ENCODE peak calls at places on chromosomes 7 and 10, in seven cellular contexts. R is stimulated activated CD8-positive, alpha-beta memory T cell treated with anti-CD3 and anti-CD28 coated beads, Interleukin-12 subunit alpha, Interleukin-12 subunit beta, amount 100 ng/mL, for 1 hour; D is ovary; A is stimulated activated CD4-positive, alpha-beta T cell treated with anti-CD3 and anti-CD28 coated beads, Interleukin-15, amount 100 ng/mL, for 24 hours; B is effector memory CD8-positive, alpha-beta T cell; W is fibroblast of the conjunctiva; C is NCI-H1105. Q is an unnamed sample.

GRCh38 chr7:137343483-137343841 is at the start of gene PTN:
- DNase-seq in D (peak; percentile 13), A (no peak), R (no peak), B (no peak), C (peak; percentile 64), W (no peak), Q (no peak)

GRCh38 chr10:90652519-90652918 is 205.3 kb downstream of the HTR7 start:
- DNase-seq in D (no peak), W (no peak), C (no peak), A (no peak), R (no peak), B (no peak), Q (no peak)

GRCh38 chr7:47320296-47320695 is 261.6 kb downstream of the TNS3 start:
- DNase-seq in D (no peak), R (no peak), B (no peak), A (no peak), W (no peak), C (no peak), Q (no peak)

GRCh38 chr10:50561266-50561665 is 62.5 kb downstream of the SGMS1 start:
- DNase-seq in R (no peak), A (no peak), W (peak; percentile 92), D (no peak), B (no peak), C (no peak), Q (no peak)

GRCh38 chr10:1187855-1188555 is 131.8 kb downstream of the WDR37 start:
- DNase-seq in B (no peak), D (no peak), A (no peak), C (no peak), R (no peak), W (no peak), Q (no peak)

GRCh38 chr10:128092454-128092853 is 33.8 kb downstream of the MKI67 start:
- DNase-seq in W (no peak), C (no peak), A (no peak), R (no peak), B (no peak), D (no peak), Q (peak; percentile 42)

GRCh38 chr7:157606140-157606539 is 269.3 kb downstream of the DNAJB6 start:
- DNase-seq in D (no peak), C (no peak), W (no peak), A (no peak), B (no peak), R (no peak), Q (no peak)

GRCh38 chr7:150941983-150942590 is 36.0 kb downstream of the KCNH2 start:
- DNase-seq in B (peak; percentile 39), C (no peak), W (no peak), D (no peak), A (peak; percentile 69), R (peak; percentile 12), Q (peak; percentile 77)

GRCh38 chr7:46750321-46750865 is 829.3 kb upstream of the IGFBP3 start:
- DNase-seq in R (no peak), A (no peak), W (no peak), D (no peak), C (no peak), B (no peak), Q (no peak)

GRCh38 chr7:81845628-81846259 is 75.9 kb upstream of the HGF start:
- DNase-seq in B (no peak), R (no peak), A (no peak), W (peak; percentile 4), D (no peak), C (peak; percentile 40), Q (no peak)

GRCh38 chr7:24831240-24831639 is 74.0 kb upstream of the GSDME start:
- DNase-seq in D (no peak), B (no peak), A (no peak), W (no peak), C (no peak), R (no peak), Q (no peak)

Q was measured in activated CD8-positive, alpha-beta memory T cell treated with anti-CD3 and anti-CD28 coated beads for 24 hours.